ENCODE peak calls at places on chromosomes 4 and X, in eight cellular contexts. One of them, this sample, is unnamed.

GRCh38 chr4:95018845-95019244 is 261.1 kb downstream of the BMPR1B start:
- DNase-seq in mesothelial cell of epicardium: no peak
- DNase-seq in HFF-Myc: no peak
- DNase-seq in Right ventricle myocardium inferior: no peak
- DNase-seq in HTR-8/SVneo: no peak
- DNase-seq in endodermal cell: no peak
- DNase-seq in stimulated activated CD4-positive, alpha-beta T cell treated with anti-CD3 and anti-CD28 coated beads, Interleukin-4, amount 100 ng/mL, for 1 hour: no peak
- DNase-seq in AG09319: no peak
- DNase-seq in this sample: no peak

GRCh38 chrX:13164611-13165010 is 120.2 kb upstream of the FAM9C start:
- DNase-seq in stimulated activated CD4-positive, alpha-beta T cell treated with anti-CD3 and anti-CD28 coated beads, Interleukin-4, amount 100 ng/mL, for 1 hour: no peak
- DNase-seq in mesothelial cell of epicardium: no peak
- DNase-seq in AG09319: no peak
- DNase-seq in Right ventricle myocardium inferior: no peak
- DNase-seq in endodermal cell: peak
- DNase-seq in HTR-8/SVneo: no peak
- DNase-seq in HFF-Myc: no peak
- DNase-seq in this sample: no peak

GRCh38 chrX:129930941-129931410 is 25.0 kb downstream of the UTP14A start:
- DNase-seq in HTR-8/SVneo: no peak
- DNase-seq in Right ventricle myocardium inferior: no peak
- DNase-seq in HFF-Myc: no peak
- DNase-seq in endodermal cell: no peak
- DNase-seq in AG09319: no peak
- DNase-seq in mesothelial cell of epicardium: no peak
- DNase-seq in stimulated activated CD4-positive, alpha-beta T cell treated with anti-CD3 and anti-CD28 coated beads, Interleukin-4, amount 100 ng/mL, for 1 hour: no peak
- DNase-seq in this sample: no peak

GRCh38 chr4:102263024-102263787 is 82.1 kb downstream of the SLC39A8 start:
- DNase-seq in AG09319: peak
- DNase-seq in HTR-8/SVneo: peak
- DNase-seq in mesothelial cell of epicardium: no peak
- DNase-seq in stimulated activated CD4-positive, alpha-beta T cell treated with anti-CD3 and anti-CD28 coated beads, Interleukin-4, amount 100 ng/mL, for 1 hour: no peak
- DNase-seq in HFF-Myc: no peak
- DNase-seq in endodermal cell: no peak
- DNase-seq in Right ventricle myocardium inferior: no peak
- DNase-seq in this sample: peak

GRCh38 chr4:42302348-42302747 is 94.9 kb upstream of the SHISA3 start:
- DNase-seq in mesothelial cell of epicardium: no peak
- DNase-seq in HFF-Myc: no peak
- DNase-seq in HTR-8/SVneo: peak
- DNase-seq in stimulated activated CD4-positive, alpha-beta T cell treated with anti-CD3 and anti-CD28 coated beads, Interleukin-4, amount 100 ng/mL, for 1 hour: no peak
- DNase-seq in AG09319: no peak
- DNase-seq in Right ventricle myocardium inferior: no peak
- DNase-seq in endodermal cell: peak
- DNase-seq in this sample: peak

GRCh38 chr4:79025170-79025569 is 85.9 kb upstream of the PAQR3 start:
- DNase-seq in mesothelial cell of epicardium: no peak
- DNase-seq in AG09319: no peak
- DNase-seq in stimulated activated CD4-positive, alpha-beta T cell treated with anti-CD3 and anti-CD28 coated beads, Interleukin-4, amount 100 ng/mL, for 1 hour: no peak
- DNase-seq in Right ventricle myocardium inferior: no peak
- DNase-seq in HFF-Myc: no peak
- DNase-seq in HTR-8/SVneo: no peak
- DNase-seq in endodermal cell: no peak
- DNase-seq in this sample: no peak

GRCh38 chr4:187103351-187103750 is 379.7 kb upstream of the FAT1 start:
- DNase-seq in endodermal cell: no peak
- DNase-seq in mesothelial cell of epicardium: no peak
- DNase-seq in stimulated activated CD4-positive, alpha-beta T cell treated with anti-CD3 and anti-CD28 coated beads, Interleukin-4, amount 100 ng/mL, for 1 hour: no peak
- DNase-seq in Right ventricle myocardium inferior: no peak
- DNase-seq in HFF-Myc: no peak
- DNase-seq in AG09319: no peak
- DNase-seq in HTR-8/SVneo: no peak
- DNase-seq in this sample: no peak

GRCh38 chr4:17013382-17014006 is 115.0 kb upstream of the LDB2 start:
- DNase-seq in stimulated activated CD4-positive, alpha-beta T cell treated with anti-CD3 and anti-CD28 coated beads, Interleukin-4, amount 100 ng/mL, for 1 hour: no peak
- DNase-seq in HFF-Myc: no peak
- DNase-seq in Right ventricle myocardium inferior: no peak
- DNase-seq in HTR-8/SVneo: no peak
- DNase-seq in mesothelial cell of epicardium: no peak
- DNase-seq in endodermal cell: peak
- DNase-seq in AG09319: no peak
- DNase-seq in this sample: no peak

GRCh38 chr4:121989715-121990114 is 37.9 kb upstream of the TRPC3 start:
- DNase-seq in mesothelial cell of epicardium: no peak
- DNase-seq in endodermal cell: no peak
- DNase-seq in Right ventricle myocardium inferior: no peak
- DNase-seq in HTR-8/SVneo: no peak
- DNase-seq in AG09319: no peak
- DNase-seq in HFF-Myc: peak
- DNase-seq in stimulated activated CD4-positive, alpha-beta T cell treated with anti-CD3 and anti-CD28 coated beads, Interleukin-4, amount 100 ng/mL, for 1 hour: no peak
- DNase-seq in this sample: no peak

GRCh38 chr4:187499961-187500360 is 495.6 kb upstream of the ZFP42 start:
- DNase-seq in stimulated activated CD4-positive, alpha-beta T cell treated with anti-CD3 and anti-CD28 coated beads, Interleukin-4, amount 100 ng/mL, for 1 hour: no peak
- DNase-seq in AG09319: no peak
- DNase-seq in mesothelial cell of epicardium: no peak
- DNase-seq in endodermal cell: no peak
- DNase-seq in HFF-Myc: no peak
- DNase-seq in HTR-8/SVneo: no peak
- DNase-seq in Right ventricle myocardium inferior: no peak
- DNase-seq in this sample: no peak

GRCh38 chr4:152715076-152715475 is 35.3 kb upstream of the TMEM154 start:
- DNase-seq in AG09319: no peak
- DNase-seq in mesothelial cell of epicardium: no peak
- DNase-seq in endodermal cell: no peak
- DNase-seq in HFF-Myc: no peak
- DNase-seq in HTR-8/SVneo: no peak
- DNase-seq in stimulated activated CD4-positive, alpha-beta T cell treated with anti-CD3 and anti-CD28 coated beads, Interleukin-4, amount 100 ng/mL, for 1 hour: no peak
- DNase-seq in Right ventricle myocardium inferior: no peak
- DNase-seq in this sample: no peak

GRCh38 chr4:15562114-15562513 is 92.4 kb downstream of the CC2D2A start:
- DNase-seq in HFF-Myc: no peak
- DNase-seq in mesothelial cell of epicardium: no peak
- DNase-seq in stimulated activated CD4-positive, alpha-beta T cell treated with anti-CD3 and anti-CD28 coated beads, Interleukin-4, amount 100 ng/mL, for 1 hour: no peak
- DNase-seq in Right ventricle myocardium inferior: no peak
- DNase-seq in endodermal cell: no peak
- DNase-seq in HTR-8/SVneo: no peak
- DNase-seq in AG09319: no peak
- DNase-seq in this sample: no peak

GRCh38 chr4:108303488-108304177 is 134.9 kb upstream of the LEF1 start:
- DNase-seq in HFF-Myc: no peak
- DNase-seq in mesothelial cell of epicardium: no peak
- DNase-seq in stimulated activated CD4-positive, alpha-beta T cell treated with anti-CD3 and anti-CD28 coated beads, Interleukin-4, amount 100 ng/mL, for 1 hour: no peak
- DNase-seq in HTR-8/SVneo: peak
- DNase-seq in Right ventricle myocardium inferior: no peak
- DNase-seq in AG09319: no peak
- DNase-seq in endodermal cell: no peak
- DNase-seq in this sample: no peak